ENCODE peak calls at places on chromosome 19, in five cellular contexts. F is stimulated activated CD4-positive, alpha-beta T cell treated with anti-CD3 and anti-CD28 coated beads, TNF-alpha, amount 100 ng/mL, for 48 hours; I is activated T-cell treated with anti-CD3 and anti-CD28 coated beads for 1 hour; T is coronary artery; Q is CMK. A is an unnamed sample.

GRCh38 chr19:39405261-39405912 is 1.3 kb upstream of the ZFP36 start:
- DNase-seq in F (no peak), I (no peak), T (no peak), Q (no peak), A (no peak)

GRCh38 chr19:29837448-29837961 is 25.7 kb downstream of the CCNE1 start:
- DNase-seq in F (no peak), I (no peak), T (no peak), Q (no peak), A (no peak)

GRCh38 chr19:1252221-1252817 is 3.9 kb downstream of the MIDN start:
- DNase-seq in F (no peak), I (peak), T (peak), Q (no peak), A (peak)

GRCh38 chr19:32124585-32124984 is 220.8 kb upstream of the ZNF507 start:
- DNase-seq in F (no peak), I (no peak), T (no peak), Q (no peak), A (no peak)

GRCh38 chr19:32819415-32820400 is 49.9 kb downstream of the SLC7A9 start:
- DNase-seq in F (no peak), I (no peak), T (no peak), Q (no peak), A (no peak)

GRCh38 chr19:49470615-49470978 is 3.4 kb upstream of the FLT3LG start:
- DNase-seq in F (no peak), I (no peak), T (no peak), Q (no peak), A (no peak)

GRCh38 chr19:14141041-14141440 is 4.7 kb upstream of the ASF1B start:
- DNase-seq in F (no peak), I (no peak), T (no peak), Q (no peak), A (no peak)

GRCh38 chr19:53808710-53809125 is 15.4 kb downstream of the NLRP12 start:
- DNase-seq in F (no peak), I (no peak), T (no peak), Q (no peak), A (no peak)

GRCh38 chr19:45251452-45252354 is 632 bp downstream of the MARK4 start:
- DNase-seq in F (no peak), I (no peak), T (no peak), Q (peak), A (peak)

GRCh38 chr19:40995355-40995754 is 4.3 kb downstream of the CYP2B6 start:
- DNase-seq in F (no peak), I (no peak), T (no peak), Q (no peak), A (no peak)

GRCh38 chr19:52248256-52248655 is 21.1 kb upstream of the ZNF766 start:
- DNase-seq in F (peak), I (peak), T (no peak), Q (no peak), A (no peak)

GRCh38 chr19:13195678-13196077 is 45.5 kb downstream of the IER2 start:
- DNase-seq in F (peak), I (peak), T (no peak), Q (no peak), A (no peak)

GRCh38 chr19:55216461-55217198 is 7.3 kb upstream of the PTPRH start:
- DNase-seq in F (peak), I (peak), T (no peak), Q (peak), A (peak)

GRCh38 chr19:31841755-31842154 is 492.5 kb upstream of the TSHZ3 start:
- DNase-seq in F (no peak), I (no peak), T (no peak), Q (no peak), A (no peak)

GRCh38 chr19:57395710-57396109 is 6.1 kb downstream of the ZNF548 start:
- DNase-seq in F (no peak), I (no peak), T (no peak), Q (no peak), A (no peak)

GRCh38 chr19:34482380-34483250 is 1.1 kb downstream of the WTIP start:
- DNase-seq in F (no peak), I (no peak), T (no peak), Q (no peak), A (peak)

GRCh38 chr19:6971366-6971765 is 49.9 kb downstream of the MBD3L2B start:
- DNase-seq in F (no peak), I (no peak), T (no peak), Q (no peak), A (no peak)

GRCh38 chr19:58519087-58519354 is 589 bp downstream of the ZBTB45 start:
- DNase-seq in F (no peak), I (peak), T (peak), Q (no peak), A (peak)

GRCh38 chr19:7864719-7865074 is 9.5 kb downstream of the PRR36 start:
- DNase-seq in F (no peak), I (no peak), T (no peak), Q (no peak), A (no peak)

GRCh38 chr19:7226749-7227148 is 67.5 kb downstream of the INSR start:
- DNase-seq in F (no peak), I (no peak), T (no peak), Q (no peak), A (no peak)

GRCh38 chr19:1286451-1286858 is 782 bp downstream of the EFNA2 start:
- DNase-seq in F (no peak), I (no peak), T (no peak), Q (no peak), A (no peak)

A was measured in cerebellum.